ENCODE peak calls at places on chromosome 12, in four cellular contexts. One of them, this sample, is unnamed.

GRCh38 chr12:89504560-89505346 is 19.8 kb downstream of the GALNT4 start:
- DNase-seq in HuH-7: no peak
- DNase-seq in activated T-cell treated with anti-CD3 and anti-CD28 coated beads for 1 hour: no peak
- DNase-seq in psoas muscle: no peak
- DNase-seq in this sample: peak

GRCh38 chr12:76890407-76891143 is 11.8 kb upstream of the CSRP2 start:
- DNase-seq in HuH-7: no peak
- DNase-seq in activated T-cell treated with anti-CD3 and anti-CD28 coated beads for 1 hour: peak
- DNase-seq in psoas muscle: no peak
- DNase-seq in this sample: no peak

GRCh38 chr12:124432376-124432775 is 135.0 kb downstream of the NCOR2 start:
- DNase-seq in HuH-7: no peak
- DNase-seq in activated T-cell treated with anti-CD3 and anti-CD28 coated beads for 1 hour: no peak
- DNase-seq in psoas muscle: no peak
- DNase-seq in this sample: no peak

GRCh38 chr12:79681008-79681590 is 9.7 kb downstream of the PAWR start:
- DNase-seq in HuH-7: no peak
- DNase-seq in activated T-cell treated with anti-CD3 and anti-CD28 coated beads for 1 hour: no peak
- DNase-seq in psoas muscle: no peak
- DNase-seq in this sample: peak

GRCh38 chr12:107895966-107896365 is 121.5 kb downstream of the ASCL4 start:
- DNase-seq in HuH-7: no peak
- DNase-seq in activated T-cell treated with anti-CD3 and anti-CD28 coated beads for 1 hour: no peak
- DNase-seq in psoas muscle: no peak
- DNase-seq in this sample: no peak

GRCh38 chr12:9064201-9064814 is 51.4 kb downstream of the A2M start:
- DNase-seq in HuH-7: peak
- DNase-seq in activated T-cell treated with anti-CD3 and anti-CD28 coated beads for 1 hour: peak
- DNase-seq in psoas muscle: peak
- DNase-seq in this sample: peak

GRCh38 chr12:116274552-116275375 is 2.7 kb downstream of the MED13L start:
- DNase-seq in HuH-7: no peak
- DNase-seq in activated T-cell treated with anti-CD3 and anti-CD28 coated beads for 1 hour: no peak
- DNase-seq in psoas muscle: no peak
- DNase-seq in this sample: no peak

GRCh38 chr12:112963227-112963861 is 15.0 kb upstream of the OAS2 start:
- DNase-seq in HuH-7: no peak
- DNase-seq in activated T-cell treated with anti-CD3 and anti-CD28 coated beads for 1 hour: no peak
- DNase-seq in psoas muscle: no peak
- DNase-seq in this sample: no peak

GRCh38 chr12:25648460-25648859 is 95.4 kb upstream of the LMNTD1 start:
- DNase-seq in HuH-7: no peak
- DNase-seq in activated T-cell treated with anti-CD3 and anti-CD28 coated beads for 1 hour: no peak
- DNase-seq in psoas muscle: peak
- DNase-seq in this sample: peak

GRCh38 chr12:104799458-104799857 is 158.6 kb downstream of the SLC41A2 start:
- DNase-seq in HuH-7: no peak
- DNase-seq in activated T-cell treated with anti-CD3 and anti-CD28 coated beads for 1 hour: no peak
- DNase-seq in psoas muscle: no peak
- DNase-seq in this sample: no peak

GRCh38 chr12:123047289-123047688 is 66.8 kb downstream of the ARL6IP4 start:
- DNase-seq in HuH-7: no peak
- DNase-seq in activated T-cell treated with anti-CD3 and anti-CD28 coated beads for 1 hour: no peak
- DNase-seq in psoas muscle: no peak
- DNase-seq in this sample: no peak

GRCh38 chr12:58665375-58665774 is 254.9 kb downstream of the LRIG3 start:
- DNase-seq in HuH-7: no peak
- DNase-seq in activated T-cell treated with anti-CD3 and anti-CD28 coated beads for 1 hour: no peak
- DNase-seq in psoas muscle: no peak
- DNase-seq in this sample: no peak

GRCh38 chr12:45660330-45660729 is 69.2 kb upstream of the ARID2 start:
- DNase-seq in HuH-7: no peak
- DNase-seq in activated T-cell treated with anti-CD3 and anti-CD28 coated beads for 1 hour: no peak
- DNase-seq in psoas muscle: no peak
- DNase-seq in this sample: peak

GRCh38 chr12:94563261-94563660 is 87.1 kb downstream of the TMCC3 start:
- DNase-seq in HuH-7: no peak
- DNase-seq in activated T-cell treated with anti-CD3 and anti-CD28 coated beads for 1 hour: no peak
- DNase-seq in psoas muscle: no peak
- DNase-seq in this sample: no peak

GRCh38 chr12:101004891-101005290 is 205.1 kb downstream of the SLC5A8 start:
- DNase-seq in HuH-7: no peak
- DNase-seq in activated T-cell treated with anti-CD3 and anti-CD28 coated beads for 1 hour: no peak
- DNase-seq in psoas muscle: no peak
- DNase-seq in this sample: peak

GRCh38 chr12:46357438-46358324 is 14.9 kb downstream of the SLC38A2 start:
- DNase-seq in HuH-7: no peak
- DNase-seq in activated T-cell treated with anti-CD3 and anti-CD28 coated beads for 1 hour: no peak
- DNase-seq in psoas muscle: no peak
- DNase-seq in this sample: peak

GRCh38 chr12:90058721-90059120 is 350.1 kb upstream of the ATP2B1 start:
- DNase-seq in HuH-7: no peak
- DNase-seq in activated T-cell treated with anti-CD3 and anti-CD28 coated beads for 1 hour: no peak
- DNase-seq in psoas muscle: no peak
- DNase-seq in this sample: peak

GRCh38 chr12:124713436-124714082 is 146.1 kb upstream of the NCOR2 start:
- DNase-seq in HuH-7: no peak
- DNase-seq in activated T-cell treated with anti-CD3 and anti-CD28 coated beads for 1 hour: peak
- DNase-seq in psoas muscle: no peak
- DNase-seq in this sample: peak